ENCODE peak calls at places on chromosomes 7 and 10, in four cellular contexts. One of them, this sample, is unnamed.

GRCh38 chr7:148334441-148334956 is 256.1 kb upstream of the C7orf33 start:
- DNase-seq in PC-9: no peak
- DNase-seq in Panc1: no peak
- DNase-seq in sigmoid colon: no peak
- DNase-seq in this sample: no peak

GRCh38 chr7:73707045-73707631 is 12.3 kb downstream of the STX1A start:
- DNase-seq in PC-9: peak
- DNase-seq in Panc1: no peak
- DNase-seq in sigmoid colon: no peak
- DNase-seq in this sample: no peak

GRCh38 chr10:31707578-31708411 is 220.8 kb downstream of the ARHGAP12 start:
- DNase-seq in PC-9: no peak
- DNase-seq in Panc1: no peak
- DNase-seq in sigmoid colon: peak
- DNase-seq in this sample: peak

GRCh38 chr7:91913612-91914011 is 27.1 kb upstream of the AKAP9 start:
- DNase-seq in PC-9: no peak
- DNase-seq in Panc1: no peak
- DNase-seq in sigmoid colon: no peak
- DNase-seq in this sample: no peak

GRCh38 chr10:100744136-100744979 is 1.0 kb upstream of the PAX2 start:
- DNase-seq in PC-9: no peak
- DNase-seq in Panc1: no peak
- DNase-seq in sigmoid colon: peak
- DNase-seq in this sample: peak

GRCh38 chr10:121313119-121313858 is 285.0 kb downstream of the FGFR2 start:
- DNase-seq in PC-9: no peak
- DNase-seq in Panc1: no peak
- DNase-seq in sigmoid colon: no peak
- DNase-seq in this sample: no peak

GRCh38 chr7:142809671-142810070 is 38.9 kb downstream of the PRSS2 start:
- DNase-seq in PC-9: no peak
- DNase-seq in Panc1: no peak
- DNase-seq in sigmoid colon: no peak
- DNase-seq in this sample: no peak

GRCh38 chr7:29053105-29053872 is 93.0 kb downstream of the CPVL start:
- DNase-seq in PC-9: no peak
- DNase-seq in Panc1: no peak
- DNase-seq in sigmoid colon: no peak
- DNase-seq in this sample: no peak

GRCh38 chr10:132447446-132448247 is 50.6 kb downstream of the PWWP2B start:
- DNase-seq in PC-9: peak
- DNase-seq in Panc1: no peak
- DNase-seq in sigmoid colon: no peak
- DNase-seq in this sample: peak

GRCh38 chr7:73612598-73613269 is 11.6 kb downstream of the MLXIPL start:
- DNase-seq in PC-9: peak
- DNase-seq in Panc1: no peak
- DNase-seq in sigmoid colon: no peak
- DNase-seq in this sample: no peak

GRCh38 chr10:1063232-1063862 is 7.2 kb downstream of the WDR37 start:
- DNase-seq in PC-9: no peak
- DNase-seq in Panc1: no peak
- DNase-seq in sigmoid colon: no peak
- DNase-seq in this sample: no peak

GRCh38 chr7:8065356-8065813 is 96.8 kb downstream of the GLCCI1 start:
- DNase-seq in PC-9: no peak
- DNase-seq in Panc1: no peak
- DNase-seq in sigmoid colon: no peak
- DNase-seq in this sample: no peak

GRCh38 chr10:16280595-16280994 is 156.2 kb upstream of the PTER start:
- DNase-seq in PC-9: no peak
- DNase-seq in Panc1: no peak
- DNase-seq in sigmoid colon: no peak
- DNase-seq in this sample: no peak

GRCh38 chr10:121497513-121497912 is 100.7 kb downstream of the FGFR2 start:
- DNase-seq in PC-9: no peak
- DNase-seq in Panc1: no peak
- DNase-seq in sigmoid colon: no peak
- DNase-seq in this sample: no peak

GRCh38 chr10:71647526-71648354 is 71.8 kb downstream of the C10orf105 start:
- DNase-seq in PC-9: no peak
- DNase-seq in Panc1: no peak
- DNase-seq in sigmoid colon: no peak
- DNase-seq in this sample: peak

GRCh38 chr10:110498982-110499795 is 1.5 kb downstream of the DUSP5 start:
- DNase-seq in PC-9: peak
- DNase-seq in Panc1: no peak
- DNase-seq in sigmoid colon: no peak
- DNase-seq in this sample: peak

GRCh38 chr10:125018576-125019143 is 76.7 kb downstream of the ZRANB1 start:
- DNase-seq in PC-9: no peak
- DNase-seq in Panc1: no peak
- DNase-seq in sigmoid colon: no peak
- DNase-seq in this sample: no peak

GRCh38 chr7:101169838-101170531 is 4.6 kb upstream of the VGF start:
- DNase-seq in PC-9: no peak
- DNase-seq in Panc1: no peak
- DNase-seq in sigmoid colon: no peak
- DNase-seq in this sample: peak

GRCh38 chr7:79453558-79454324 is at the start of gene MAGI2:
- DNase-seq in PC-9: no peak
- DNase-seq in Panc1: no peak
- DNase-seq in sigmoid colon: peak
- DNase-seq in this sample: peak

GRCh38 chr7:30470163-30470770 is 8.3 kb downstream of the NOD1 start:
- DNase-seq in PC-9: no peak
- DNase-seq in Panc1: no peak
- DNase-seq in sigmoid colon: peak
- DNase-seq in this sample: no peak

GRCh38 chr10:15015451-15015850 is 28.3 kb upstream of the OLAH start:
- DNase-seq in PC-9: no peak
- DNase-seq in Panc1: no peak
- DNase-seq in sigmoid colon: no peak
- DNase-seq in this sample: no peak

GRCh38 chr7:16078076-16078952 is 343.0 kb downstream of the CRPPA start:
- DNase-seq in PC-9: peak
- DNase-seq in Panc1: peak
- DNase-seq in sigmoid colon: no peak
- DNase-seq in this sample: peak

GRCh38 chr10:28470873-28471704 is 61.8 kb upstream of the WAC start:
- DNase-seq in PC-9: no peak
- DNase-seq in Panc1: no peak
- DNase-seq in sigmoid colon: no peak
- DNase-seq in this sample: no peak

GRCh38 chr7:73715648-73716317 is 3.7 kb downstream of the STX1A start:
- DNase-seq in PC-9: peak
- DNase-seq in Panc1: peak
- DNase-seq in sigmoid colon: no peak
- DNase-seq in this sample: peak

GRCh38 chr10:126423779-126424491 is 35.7 kb upstream of the ADAM12 start:
- DNase-seq in PC-9: no peak
- DNase-seq in Panc1: no peak
- DNase-seq in sigmoid colon: no peak
- DNase-seq in this sample: no peak

GRCh38 chr7:79590571-79591274 is 137.3 kb upstream of the MAGI2 start:
- DNase-seq in PC-9: no peak
- DNase-seq in Panc1: no peak
- DNase-seq in sigmoid colon: no peak
- DNase-seq in this sample: no peak

DNA sequence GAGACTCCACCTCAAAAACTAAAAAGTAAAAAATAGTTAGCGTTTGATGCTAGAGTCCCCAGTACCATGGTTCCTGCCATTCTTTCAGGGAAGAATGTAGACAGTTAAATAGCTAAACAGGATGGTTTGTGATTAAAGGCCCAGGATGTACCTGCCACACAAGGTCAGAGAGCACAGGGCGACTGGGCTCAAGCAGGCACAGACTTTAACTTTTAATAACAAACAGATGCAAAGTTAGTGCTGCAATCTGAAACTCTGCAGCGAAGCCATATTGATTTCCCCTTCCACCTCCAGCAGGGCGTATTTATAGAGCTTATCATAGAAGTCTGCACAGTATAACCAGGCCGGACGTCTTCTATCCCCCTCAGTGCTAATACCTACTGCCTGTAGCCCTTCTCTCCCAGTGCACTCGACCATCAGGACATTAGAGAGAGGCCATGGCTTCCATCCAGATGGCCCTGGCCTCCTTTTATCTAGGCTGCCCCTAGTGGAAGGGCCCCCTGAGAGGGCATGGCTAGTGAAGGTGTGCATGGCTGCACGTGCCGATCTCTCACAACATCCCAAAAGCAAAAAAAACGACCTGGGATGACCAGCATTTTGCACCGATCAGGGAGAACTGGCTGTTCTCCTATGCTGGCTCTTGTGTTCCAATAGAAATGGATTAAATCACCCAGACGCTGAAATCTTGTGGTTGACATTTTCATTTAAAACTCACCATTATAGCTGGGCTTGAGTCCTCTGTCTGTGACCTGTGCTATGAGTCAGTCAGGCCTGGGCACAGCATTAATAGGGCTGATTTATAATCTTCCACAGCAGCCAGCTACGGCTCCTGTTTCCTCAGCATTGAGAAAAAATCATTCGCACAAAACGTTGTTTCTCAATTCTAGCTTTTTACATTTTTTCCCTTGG is 7.6 kb upstream of the BAG3 start:
- DNase-seq in PC-9: no peak
- DNase-seq in Panc1: no peak
- DNase-seq in sigmoid colon: no peak
- DNase-seq in this sample: no peak
- TF ChIP-seq CTCF in PC-9: no peak
- TF ChIP-seq CTCF in Panc1: no peak
- TF ChIP-seq CTCF in sigmoid colon: no peak
- TF ChIP-seq CTCF in this sample: no peak

GRCh38 chr7:121080257-121080912 is 91.9 kb downstream of the CPED1 start:
- DNase-seq in PC-9: no peak
- DNase-seq in Panc1: no peak
- DNase-seq in sigmoid colon: no peak
- DNase-seq in this sample: no peak

GRCh38 chr7:121081327-121081936 is 92.9 kb downstream of the CPED1 start:
- DNase-seq in PC-9: peak
- DNase-seq in Panc1: peak
- DNase-seq in sigmoid colon: no peak
- DNase-seq in this sample: peak

GRCh38 chr7:121078701-121079227 is 90.3 kb downstream of the CPED1 start:
- DNase-seq in PC-9: no peak
- DNase-seq in Panc1: no peak
- DNase-seq in sigmoid colon: no peak
- DNase-seq in this sample: no peak

GRCh38 chr7:121080913-121081326 is 92.4 kb downstream of the CPED1 start:
- DNase-seq in PC-9: no peak
- DNase-seq in Panc1: no peak
- DNase-seq in sigmoid colon: no peak
- DNase-seq in this sample: no peak

DNA sequence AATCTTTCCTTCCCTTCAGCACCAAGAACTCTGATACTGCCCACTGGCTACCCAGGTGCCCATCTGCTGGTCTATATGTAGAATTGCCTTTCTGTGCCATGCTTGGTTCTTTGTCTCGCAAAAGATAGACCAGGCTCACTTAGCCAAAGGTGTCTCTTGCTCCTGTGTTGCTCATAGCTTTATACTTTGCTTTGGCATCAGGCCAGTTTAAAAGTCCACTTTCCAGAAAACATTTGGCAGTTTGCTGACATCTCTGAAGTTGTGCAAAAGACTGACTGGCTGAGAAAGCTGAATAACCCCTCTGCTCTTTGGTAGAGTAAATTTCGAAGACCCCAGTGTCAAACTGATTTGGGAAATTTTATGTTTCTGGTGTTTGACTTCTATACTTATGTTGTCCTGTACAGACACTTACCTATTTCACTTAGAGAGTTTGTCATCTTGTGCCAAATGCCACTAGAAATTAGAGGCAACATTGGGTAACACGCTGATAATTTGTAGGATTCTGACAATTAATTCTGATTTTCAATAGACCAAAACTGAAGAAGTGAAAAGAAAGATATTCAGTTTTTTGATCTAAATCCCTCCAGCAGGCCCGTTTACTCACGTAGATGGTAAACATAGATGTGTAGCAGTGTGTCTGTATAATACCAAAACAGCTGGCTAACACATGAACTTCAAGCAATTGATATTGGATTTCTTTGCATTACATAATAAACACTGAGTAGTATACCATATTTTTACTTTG is 91.1 kb downstream of the CPED1 start:
- DNase-seq in PC-9: no peak
- DNase-seq in Panc1: no peak
- DNase-seq in sigmoid colon: no peak
- DNase-seq in this sample: no peak
- TF ChIP-seq CTCF in PC-9: no peak
- TF ChIP-seq CTCF in Panc1: no peak
- TF ChIP-seq CTCF in sigmoid colon: peak
- TF ChIP-seq CTCF in this sample: no peak

GRCh38 chr7:146129997-146130396 is 13.4 kb downstream of the CNTNAP2 start:
- DNase-seq in PC-9: no peak
- DNase-seq in Panc1: no peak
- DNase-seq in sigmoid colon: no peak
- DNase-seq in this sample: no peak

GRCh38 chr7:146123715-146124114 is 7.1 kb downstream of the CNTNAP2 start:
- DNase-seq in PC-9: no peak
- DNase-seq in Panc1: no peak
- DNase-seq in sigmoid colon: no peak
- DNase-seq in this sample: no peak

GRCh38 chr7:146131701-146132100 is 15.1 kb downstream of the CNTNAP2 start:
- DNase-seq in PC-9: no peak
- DNase-seq in Panc1: no peak
- DNase-seq in sigmoid colon: no peak
- DNase-seq in this sample: no peak

GRCh38 chr7:146126767-146127509 is 10.3 kb downstream of the CNTNAP2 start:
- DNase-seq in PC-9: no peak
- DNase-seq in Panc1: no peak
- DNase-seq in sigmoid colon: no peak
- DNase-seq in this sample: no peak

DNA sequence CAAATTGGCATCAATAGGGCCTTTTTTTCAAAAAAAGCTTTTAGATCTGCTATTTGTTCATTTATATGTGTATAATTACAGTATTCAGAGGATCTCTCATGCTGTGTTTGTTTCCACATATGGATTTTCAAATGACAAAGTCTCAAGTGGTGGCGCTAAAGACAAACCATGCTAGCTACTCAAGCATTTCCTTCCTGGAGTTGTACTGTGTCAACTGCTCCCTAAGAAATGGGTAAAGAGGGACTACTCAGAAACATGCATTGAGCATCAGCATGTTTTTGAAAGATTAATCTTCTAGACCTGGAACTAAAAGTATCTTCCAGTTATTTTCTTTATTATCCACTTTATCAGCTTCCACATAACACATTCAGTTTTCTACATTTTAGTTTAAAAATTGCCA is 12.7 kb downstream of the CNTNAP2 start:
- DNase-seq in PC-9: no peak
- DNase-seq in Panc1: no peak
- DNase-seq in sigmoid colon: no peak
- DNase-seq in this sample: no peak
- TF ChIP-seq CTCF in PC-9: no peak
- TF ChIP-seq CTCF in Panc1: no peak
- TF ChIP-seq CTCF in sigmoid colon: no peak
- TF ChIP-seq CTCF in this sample: no peak

GRCh38 chr7:158495256-158495655 is 92.4 kb downstream of the PTPRN2 start:
- DNase-seq in PC-9: no peak
- DNase-seq in Panc1: no peak
- DNase-seq in sigmoid colon: no peak
- DNase-seq in this sample: no peak
- TF ChIP-seq CTCF in PC-9: no peak
- TF ChIP-seq CTCF in Panc1: no peak
- TF ChIP-seq CTCF in sigmoid colon: no peak
- TF ChIP-seq CTCF in this sample: no peak